ENCODE peak calls at places on chromosomes 12 and 14, in four cellular contexts. Z, F, H and N are unnamed samples.

GRCh38 chr14:35927727-35928126 is 101.6 kb downstream of the BRMS1L start:
- DNase-seq in Z (no peak), F (no peak), H (no peak), N (no peak)

GRCh38 chr14:70188608-70189540 is at the start of gene SLC8A3:
- DNase-seq in Z (no peak), F (peak; percentile 80), H (no peak), N (peak; percentile 28)

GRCh38 chr14:98477935-98478334 is 794.1 kb downstream of the BCL11B start:
- DNase-seq in Z (no peak), F (no peak), H (no peak), N (no peak)

GRCh38 chr12:115004469-115005146 is 320.6 kb upstream of the TBX3 start:
- DNase-seq in Z (no peak), F (no peak), H (no peak), N (no peak)

GRCh38 chr12:59086124-59086523 is 165.8 kb upstream of the LRIG3 start:
- DNase-seq in Z (no peak), F (no peak), H (no peak), N (no peak)

GRCh38 chr14:103908580-103908979 is 19.7 kb upstream of the TDRD9 start:
- DNase-seq in Z (no peak), F (no peak), H (no peak), N (no peak)

GRCh38 chr12:108854055-108854452 is 3.3 kb downstream of the SSH1 start:
- DNase-seq in Z (peak; percentile 82), F (no peak), H (peak; percentile 71), N (no peak)

GRCh38 chr12:103901518-103902173 is 28.6 kb upstream of the HSP90B1 start:
- DNase-seq in Z (no peak), F (no peak), H (no peak), N (no peak)

GRCh38 chr12:22334696-22335290 is at the start of gene ST8SIA1:
- DNase-seq in Z (peak; percentile 82), F (peak; percentile 83), H (no peak), N (peak; percentile 47)

GRCh38 chr12:2609020-2609419 is 185.8 kb upstream of the FKBP4 start:
- DNase-seq in Z (peak; percentile 44), F (no peak), H (no peak), N (no peak)

GRCh38 chr12:128829870-128830504 is 6.2 kb upstream of the SLC15A4 start:
- DNase-seq in Z (peak; percentile 53), F (no peak), H (no peak), N (no peak)

GRCh38 chr12:42129595-42130204 is 15.0 kb downstream of the GXYLT1 start:
- DNase-seq in Z (no peak), F (peak; percentile 49), H (no peak), N (no peak)